ENCODE peak calls at places on chromosomes 12 and 14, in eight cellular contexts. Q is hepatocyte, K is neural progenitor cell, D is HCT116, B is MM.1S, H is GM23338, O is GM23248, I is PC-3. A is an unnamed sample.

GRCh38 chr12:57063991-57064725 is 14.2 kb upstream of the MYO1A start:
- DNase-seq in I (no peak), H (no peak), D (no peak), Q (no peak), O (no peak), K (no peak), B (peak; percentile 71), A (peak; percentile 28)

GRCh38 chr12:80709811-80710726 is 2.6 kb downstream of the MYF6 start:
- DNase-seq in K (peak; percentile 75), I (peak; percentile 39), B (no peak), Q (peak; percentile 19), O (no peak), H (peak; percentile 87), D (peak; percentile 4), A (peak; percentile 22)

GRCh38 chr14:20468773-20469241 is 399 bp upstream of the PNP start:
- DNase-seq in I (no peak), H (peak; percentile 38), B (no peak), Q (peak; percentile 16), D (no peak), K (peak; percentile 36), O (peak; percentile 49), A (no peak)

GRCh38 chr14:89184952-89185351 is 232.1 kb downstream of the FOXN3 start:
- DNase-seq in O (no peak), B (no peak), Q (no peak), H (no peak), I (no peak), K (no peak), D (no peak), A (no peak)

GRCh38 chr12:121776190-121777098 is 17.0 kb downstream of the RHOF start:
- DNase-seq in H (peak; percentile 92), K (peak; percentile 89), D (no peak), Q (peak; percentile 87), O (peak; percentile 73), B (peak; percentile 65), I (peak; percentile 81), A (peak; percentile 85)

GRCh38 chr14:61512026-61512425 is 183.3 kb upstream of the HIF1A start:
- DNase-seq in O (peak; percentile 63), Q (no peak), I (no peak), D (no peak), K (no peak), B (no peak), H (no peak), A (peak; percentile 55)

GRCh38 chr12:10366875-10367274 is 23.0 kb downstream of the KLRK1 start:
- DNase-seq in K (no peak), I (peak; percentile 49), B (no peak), D (no peak), O (peak; percentile 63), H (no peak), Q (peak; percentile 42), A (peak; percentile 63)

GRCh38 chr12:3651585-3652424 is 101.1 kb downstream of the CRACR2A start:
- DNase-seq in O (no peak), D (no peak), Q (no peak), H (no peak), I (no peak), B (no peak), K (peak; percentile 24), A (no peak)

GRCh38 chr12:44873898-44874297 is 2.2 kb downstream of the NELL2 start:
- DNase-seq in K (no peak), I (peak; percentile 39), D (peak; percentile 0), H (peak; percentile 21), B (peak; percentile 11), O (peak; percentile 38), Q (peak; percentile 18), A (peak; percentile 41)

GRCh38 chr14:92880851-92881250 is 42.1 kb upstream of the CHGA start:
- DNase-seq in D (peak; percentile 22), Q (peak; percentile 43), K (peak; percentile 69), O (peak; percentile 52), B (no peak), H (peak; percentile 90), I (peak; percentile 66), A (no peak)

DNA sequence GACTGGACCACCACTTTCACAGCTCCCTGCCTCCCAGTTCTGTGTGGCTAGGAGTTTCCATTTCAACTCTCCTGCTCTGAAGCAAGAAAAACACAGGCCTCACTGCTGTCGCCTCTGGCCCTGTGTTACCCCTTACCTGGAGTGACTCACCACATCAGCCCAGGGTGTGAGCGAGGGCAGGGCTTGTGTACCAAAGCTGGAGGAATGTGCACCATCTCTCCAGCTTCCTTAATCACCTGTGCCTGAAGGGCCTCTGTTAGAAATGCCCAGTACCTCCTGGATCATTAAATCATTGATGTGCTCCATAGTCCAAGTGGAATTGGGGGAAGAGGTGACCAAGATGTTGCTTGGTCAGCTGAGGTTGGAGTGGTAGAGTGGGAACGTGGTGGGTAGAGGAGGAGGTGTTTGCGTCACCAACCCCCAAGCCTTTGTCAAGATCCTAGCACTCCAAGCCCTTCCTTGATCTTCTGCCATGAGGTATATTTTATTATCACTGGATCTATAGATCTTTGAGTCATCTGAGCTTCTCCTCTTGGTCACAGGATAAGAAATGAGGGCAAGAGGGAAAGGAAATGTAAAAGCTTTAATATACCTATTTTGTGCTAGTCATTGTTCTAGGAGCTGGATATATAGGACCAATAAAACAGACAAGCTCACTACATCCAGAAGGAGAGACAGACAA is 51.3 kb downstream of the SSPN start:
- DNase-seq in B (no peak), K (no peak), H (no peak), Q (peak; percentile 76), O (no peak), D (peak; percentile 39), I (peak; percentile 99), A (no peak)
- H3K4me1 ChIP-seq in B (peaks cover 13% of the 10 kb centered on the region), K (no peaks in the 10 kb centered on the region), H (no peaks in the 10 kb centered on the region), Q (peaks cover 6% of the 10 kb centered on the region), O (no peaks in the 10 kb centered on the region), D (peaks cover 20% of the 10 kb centered on the region), I (peaks cover 56% of the 10 kb centered on the region), A (no peaks in the 10 kb centered on the region)

DNA sequence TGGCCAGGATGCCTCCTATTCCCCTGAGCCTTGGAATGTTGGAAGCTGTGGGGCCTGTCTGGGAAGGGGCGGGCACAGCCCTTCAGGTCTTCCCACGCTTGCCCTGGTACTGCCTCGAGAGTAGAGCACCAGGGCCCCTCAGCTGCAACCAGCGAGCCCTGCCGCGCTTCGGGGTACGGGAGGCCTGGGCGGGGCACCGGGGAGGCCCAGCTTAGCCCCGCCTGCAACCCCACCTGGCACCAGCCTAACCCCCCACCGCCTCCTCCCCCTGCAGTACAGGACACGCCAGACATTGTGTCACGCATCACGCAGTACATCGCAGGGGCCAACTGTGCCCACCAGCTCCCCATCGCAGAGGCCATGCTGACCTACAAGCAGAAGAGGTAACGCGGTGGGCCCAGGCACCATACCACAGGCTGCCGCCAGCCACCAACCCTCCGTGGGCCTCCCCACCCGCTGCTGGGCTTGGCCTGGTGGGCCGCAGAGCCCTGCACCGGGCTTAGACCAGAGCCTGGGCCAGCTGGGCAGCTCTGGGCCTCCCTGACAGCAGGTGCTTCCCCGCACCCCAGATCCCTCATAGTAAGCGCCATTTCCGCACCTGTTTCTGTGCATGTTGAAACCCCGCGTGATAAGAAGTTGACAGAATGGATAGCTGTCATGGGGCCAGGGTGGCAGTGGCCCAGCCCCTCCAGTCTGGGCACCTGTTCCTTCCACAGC is 13.6 kb upstream of the TEX22 start:
- DNase-seq in I (no peak), O (no peak), Q (no peak), K (no peak), B (no peak), D (no peak), H (no peak), A (no peak)
- TF ChIP-seq EZH2phosphoT487 in I (no peak), O (no peak), Q (no peak), K (no peak), B (no peak), D (no peak), H (no peak), A (no peak)

GRCh38 chr12:103960567-103961227 is 5.0 kb upstream of the TDG start:
- DNase-seq in D (no peak), H (no peak), B (no peak), Q (no peak), O (no peak), I (peak; percentile 49), K (no peak), A (no peak)

GRCh38 chr12:103965255-103965589 is 450 bp upstream of the TDG start:
- DNase-seq in I (no peak), Q (no peak), B (no peak), D (no peak), O (peak; percentile 28), K (no peak), H (no peak), A (no peak)

GRCh38 chr12:103965590-103966407 is at the start of gene TDG:
- DNase-seq in Q (peak; percentile 99), O (peak; percentile 99), H (peak; percentile 99), I (peak; percentile 99), K (peak; percentile 98), B (peak; percentile 98), D (peak; percentile 98), A (peak; percentile 98)

GRCh38 chr12:103964805-103965204 is 867 bp upstream of the TDG start:
- DNase-seq in Q (peak; percentile 19), D (no peak), O (peak; percentile 43), K (no peak), B (no peak), H (no peak), I (no peak), A (no peak)

GRCh38 chr12:103962493-103962892 is 3.2 kb upstream of the TDG start:
- DNase-seq in H (peak; percentile 43), I (no peak), K (no peak), D (no peak), B (no peak), Q (no peak), O (no peak), A (peak; percentile 8)
- H2AFZ ChIP-seq in H (no peak overlapping the region), I (no peak overlapping the region), K (no peak overlapping the region), D (no peak overlapping the region), B (no peak overlapping the region), Q (no peak overlapping the region), O (no peak overlapping the region), A (no peak overlapping the region)

GRCh38 chr12:131787143-131787660 is 41.0 kb upstream of the MMP17 start:
- DNase-seq in O (no peak), H (no peak), B (no peak), D (no peak), I (no peak), K (no peak), Q (no peak), A (no peak)

GRCh38 chr12:131786331-131786730 is 41.9 kb upstream of the MMP17 start:
- DNase-seq in K (no peak), D (no peak), O (no peak), H (no peak), I (no peak), B (no peak), Q (no peak), A (no peak)

GRCh38 chr12:131783915-131784541 is 44.2 kb upstream of the MMP17 start:
- DNase-seq in D (peak; percentile 73), K (no peak), H (peak; percentile 79), O (peak; percentile 96), Q (no peak), I (peak; percentile 84), B (peak; percentile 15), A (no peak)

GRCh38 chr12:131784909-131785762 is 43.1 kb upstream of the MMP17 start:
- DNase-seq in H (peak; percentile 51), B (no peak), Q (no peak), O (peak; percentile 96), D (no peak), I (no peak), K (no peak), A (no peak)

DNA sequence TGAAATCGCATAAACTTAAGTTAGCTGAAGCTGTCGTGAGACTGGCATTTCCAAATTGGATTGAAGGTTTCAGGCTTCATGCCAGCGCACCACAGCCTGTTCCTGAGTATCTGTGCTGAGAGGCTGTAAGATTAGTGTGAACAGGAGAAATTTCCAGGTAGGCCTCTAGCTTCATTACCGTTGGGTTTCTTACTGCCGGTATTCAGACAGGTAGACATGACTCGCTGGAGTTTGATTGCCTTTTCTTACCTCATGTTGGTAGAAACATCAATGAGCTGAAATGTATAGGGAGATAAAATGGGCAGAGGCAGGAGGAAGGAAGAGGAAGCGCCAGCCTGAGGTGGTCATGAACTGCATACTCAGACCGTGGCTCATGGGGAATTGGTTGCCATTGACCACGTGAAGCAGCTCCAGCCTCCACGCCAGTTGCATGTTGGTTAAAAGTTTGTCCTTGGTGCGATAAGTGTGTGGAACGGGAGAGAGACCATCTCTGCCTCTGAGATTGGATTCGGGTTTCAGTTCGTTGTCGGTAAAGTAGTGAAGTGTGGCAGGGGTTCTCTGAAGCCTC is 42.3 kb upstream of the MMP17 start:
- DNase-seq in K (no peak), D (no peak), O (peak; percentile 56), H (no peak), B (no peak), Q (no peak), I (no peak), A (no peak)
- H3K4me1 ChIP-seq in K (peaks cover 2% of the 10 kb centered on the region), D (peaks cover 33% of the 10 kb centered on the region), O (peaks cover 45% of the 10 kb centered on the region), H (peaks cover 26% of the 10 kb centered on the region), B (no peaks in the 10 kb centered on the region), Q (no peaks in the 10 kb centered on the region), I (peaks cover 25% of the 10 kb centered on the region), A (no peaks in the 10 kb centered on the region)